ENCODE peak calls at places on chromosomes 2 and 18, in eight cellular contexts. U, M, S, K, Y, N, B and C are unnamed samples.

GRCh38 chr18:13436596-13436995 is 218.0 kb downstream of the LDLRAD4 start:
- DNase-seq in U (no peak), M (no peak), S (peak), K (no peak), Y (no peak), N (no peak), B (no peak), C (no peak)

GRCh38 chr2:178016612-178017011 is 56.0 kb downstream of the PDE11A start:
- DNase-seq in U (no peak), M (no peak), S (no peak), K (no peak), Y (no peak), N (no peak), B (no peak), C (no peak)

GRCh38 chr2:54906711-54907110 is 143.5 kb downstream of the RTN4 start:
- DNase-seq in U (no peak), M (no peak), S (no peak), K (no peak), Y (no peak), N (no peak), B (no peak), C (no peak)

GRCh38 chr2:134399096-134399495 is 145.2 kb downstream of the MGAT5 start:
- DNase-seq in U (no peak), M (no peak), S (no peak), K (no peak), Y (no peak), N (no peak), B (no peak), C (no peak)

GRCh38 chr2:5145053-5145452 is 547.1 kb upstream of the SOX11 start:
- DNase-seq in U (no peak), M (no peak), S (no peak), K (no peak), Y (no peak), N (no peak), B (no peak), C (no peak)

GRCh38 chr2:215435809-215436704 is at the start of gene FN1:
- DNase-seq in U (peak), M (peak), S (peak), K (peak), Y (peak), N (peak), B (peak), C (peak)

GRCh38 chr2:68091439-68092034 is 28.7 kb upstream of the C1D start:
- DNase-seq in U (no peak), M (no peak), S (no peak), K (no peak), Y (no peak), N (no peak), B (no peak), C (no peak)

GRCh38 chr2:210814626-210815025 is 258.2 kb downstream of the CPS1 start:
- DNase-seq in U (no peak), M (no peak), S (no peak), K (no peak), Y (no peak), N (no peak), B (no peak), C (no peak)

GRCh38 chr18:55779711-55780590 is 192.0 kb upstream of the TCF4 start:
- DNase-seq in U (peak), M (peak), S (no peak), K (peak), Y (no peak), N (no peak), B (peak), C (peak)

GRCh38 chr2:214542251-214542650 is 131.4 kb downstream of the VWC2L start:
- DNase-seq in U (no peak), M (no peak), S (no peak), K (no peak), Y (no peak), N (no peak), B (no peak), C (no peak)

GRCh38 chr2:27016801-27017325 is 15.9 kb upstream of the TMEM214 start:
- DNase-seq in U (peak), M (peak), S (peak), K (peak), Y (peak), N (no peak), B (no peak), C (peak)

GRCh38 chr2:20190862-20191713 is 33.8 kb downstream of the SDC1 start:
- DNase-seq in U (no peak), M (no peak), S (no peak), K (peak), Y (no peak), N (no peak), B (no peak), C (peak)

GRCh38 chr2:100870652-100871531 is 51.0 kb downstream of the NPAS2 start:
- DNase-seq in U (no peak), M (no peak), S (no peak), K (no peak), Y (no peak), N (no peak), B (no peak), C (peak)

GRCh38 chr2:226607379-226607778 is 192.2 kb downstream of the IRS1 start:
- DNase-seq in U (no peak), M (no peak), S (no peak), K (no peak), Y (no peak), N (no peak), B (no peak), C (no peak)

GRCh38 chr18:46915800-46916550 is 1.3 kb downstream of the PIAS2 start:
- DNase-seq in U (no peak), M (no peak), S (no peak), K (no peak), Y (no peak), N (no peak), B (no peak), C (peak)

GRCh38 chr2:108324531-108325256 is 36.0 kb downstream of the SULT1C2 start:
- DNase-seq in U (no peak), M (no peak), S (no peak), K (no peak), Y (peak), N (no peak), B (no peak), C (peak)

GRCh38 chr2:25305809-25306208 is 35.9 kb downstream of the DNMT3A start:
- DNase-seq in U (no peak), M (peak), S (no peak), K (no peak), Y (no peak), N (no peak), B (no peak), C (peak)

DNA sequence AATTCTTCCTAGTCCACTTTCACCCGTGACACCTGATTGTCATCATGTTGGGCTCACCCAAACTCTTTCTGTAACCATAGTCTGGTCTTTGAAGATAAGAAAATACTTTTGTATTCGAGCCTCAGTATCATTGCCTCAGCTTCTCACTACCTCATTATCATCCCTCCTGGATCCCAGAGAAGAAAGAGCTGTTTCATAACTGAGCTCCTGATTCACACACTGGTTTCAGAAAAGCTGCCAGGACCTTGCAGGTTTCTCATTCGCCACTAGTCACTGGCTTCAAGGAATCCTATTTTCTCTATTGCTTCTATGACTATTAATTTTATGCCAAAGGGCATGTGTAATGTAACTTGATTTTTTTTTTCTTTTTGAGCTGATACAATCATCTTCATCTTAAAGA is 2.9 kb upstream of the CRIM1 start:
- DNase-seq in U (no peak), M (no peak), S (no peak), K (no peak), Y (peak), N (no peak), B (no peak), C (peak)
- TF ChIP-seq CTCF in U (no peak), M (no peak), S (no peak), K (no peak), Y (no peak), N (no peak), B (no peak), C (peak)

DNA sequence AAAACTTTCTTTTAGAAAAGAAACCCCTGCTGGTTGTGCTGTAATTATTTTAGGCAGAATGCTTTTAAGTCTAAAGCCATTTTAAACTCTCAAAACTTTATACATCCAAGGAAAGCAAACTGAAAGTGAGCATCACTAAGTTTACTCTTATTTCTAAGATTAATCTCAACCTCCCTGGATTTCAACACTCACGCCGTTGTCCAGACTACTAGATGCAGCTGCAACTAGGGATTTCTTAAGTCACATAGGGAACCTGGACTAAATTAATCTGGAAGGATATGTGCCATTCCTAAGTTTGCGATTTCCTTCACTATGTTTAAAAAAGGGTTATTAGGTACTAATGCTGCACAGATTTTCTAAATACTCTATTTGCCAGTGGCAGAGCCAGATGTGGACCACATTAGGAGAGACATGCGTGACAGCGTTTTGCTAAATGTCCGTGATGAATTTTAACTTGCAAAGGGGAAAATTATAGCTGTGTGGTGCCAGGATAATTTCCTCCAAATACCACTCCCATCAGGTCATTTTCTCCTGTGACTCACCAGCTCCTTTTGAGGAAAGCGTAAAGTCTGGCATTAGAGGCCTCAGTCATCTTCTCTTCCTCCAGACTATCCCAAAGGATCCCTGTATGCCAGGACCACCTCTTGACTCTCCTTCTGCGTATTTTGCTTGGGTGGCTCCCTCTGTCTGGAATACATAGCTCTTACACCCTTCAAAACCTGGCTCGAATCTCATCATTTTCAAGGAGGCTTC is 143.7 kb downstream of the ATL2 start:
- DNase-seq in U (no peak), M (no peak), S (no peak), K (no peak), Y (peak), N (no peak), B (no peak), C (peak)
- TF ChIP-seq CTCF in U (no peak), M (no peak), S (no peak), K (no peak), Y (no peak), N (no peak), B (no peak), C (no peak)

DNA sequence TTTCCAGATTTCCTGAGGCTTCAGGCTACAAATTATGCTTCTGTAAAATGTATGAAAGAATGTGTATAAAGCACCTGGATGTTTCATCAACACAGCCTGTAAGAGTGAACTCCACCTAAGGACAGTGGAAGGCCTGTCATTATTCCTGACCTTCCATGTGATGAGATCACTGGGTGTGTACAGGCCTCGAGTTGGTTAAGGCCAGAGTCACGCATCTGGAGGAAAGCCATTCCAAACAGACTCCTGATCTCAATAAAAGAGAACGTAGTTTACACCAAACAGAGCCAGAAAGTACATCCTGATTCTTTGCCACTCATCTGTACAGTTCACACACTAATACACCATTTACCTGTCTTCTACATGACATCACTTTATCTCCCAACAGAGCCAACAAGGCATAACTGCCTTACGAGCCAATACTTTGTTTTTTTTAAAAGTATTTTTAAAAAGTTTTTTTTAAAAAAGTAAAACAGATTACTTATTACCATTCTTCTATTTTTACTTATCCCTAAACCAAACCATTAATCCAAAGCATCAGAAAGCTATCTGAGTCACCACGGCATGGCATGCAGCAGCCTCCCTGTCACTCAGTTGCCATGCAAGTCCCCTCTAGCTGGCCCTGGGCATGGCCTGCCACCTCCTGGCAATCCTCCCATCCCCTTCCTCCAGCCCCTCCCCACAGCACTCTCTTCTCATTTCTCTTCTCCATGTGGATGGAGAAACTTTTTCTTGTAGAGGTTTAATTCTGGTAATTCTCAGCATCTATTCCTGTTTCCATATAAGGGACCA is 78.8 kb upstream of the TFCP2L1 start:
- DNase-seq in U (no peak), M (no peak), S (no peak), K (no peak), Y (peak), N (no peak), B (no peak), C (peak)
- TF ChIP-seq CTCF in U (no peak), M (no peak), S (no peak), K (no peak), Y (no peak), N (no peak), B (no peak), C (no peak)

GRCh38 chr18:31252522-31252921 is 65.4 kb upstream of the DSG1 start:
- DNase-seq in U (no peak), M (no peak), S (no peak), K (no peak), Y (no peak), N (no peak), B (no peak), C (no peak)
- TF ChIP-seq CTCF in U (no peak), M (no peak), S (no peak), K (no peak), Y (no peak), N (no peak), B (no peak), C (no peak)

GRCh38 chr2:206250041-206250897 is 24.2 kb upstream of the ZDBF2 start:
- DNase-seq in U (no peak), M (no peak), S (no peak), K (no peak), Y (peak), N (no peak), B (no peak), C (peak)
- TF ChIP-seq CTCF in U (no peak), M (no peak), S (no peak), K (no peak), Y (peak), N (no peak), B (no peak), C (peak)

GRCh38 chr2:218445602-218446001 is 26.7 kb downstream of the VIL1 start:
- DNase-seq in U (no peak), M (no peak), S (no peak), K (no peak), Y (no peak), N (no peak), B (no peak), C (no peak)
- TF ChIP-seq CTCF in U (no peak), M (no peak), S (no peak), K (no peak), Y (no peak), N (no peak), B (no peak), C (no peak)

GRCh38 chr2:235802542-235802941 is 308.7 kb downstream of the AGAP1 start:
- DNase-seq in U (no peak), M (no peak), S (no peak), K (no peak), Y (no peak), N (no peak), B (no peak), C (no peak)

GRCh38 chr2:235807347-235807746 is 313.5 kb downstream of the AGAP1 start:
- DNase-seq in U (no peak), M (no peak), S (no peak), K (no peak), Y (no peak), N (no peak), B (no peak), C (no peak)

GRCh38 chr2:235799281-235799680 is 305.4 kb downstream of the AGAP1 start:
- DNase-seq in U (no peak), M (no peak), S (no peak), K (no peak), Y (no peak), N (no peak), B (no peak), C (no peak)

GRCh38 chr2:235804676-235805075 is 310.8 kb downstream of the AGAP1 start:
- DNase-seq in U (no peak), M (no peak), S (no peak), K (no peak), Y (no peak), N (no peak), B (no peak), C (no peak)

GRCh38 chr2:235803028-235803427 is 309.2 kb downstream of the AGAP1 start:
- DNase-seq in U (no peak), M (no peak), S (no peak), K (no peak), Y (no peak), N (no peak), B (no peak), C (peak)
- TF ChIP-seq CTCF in U (no peak), M (no peak), S (no peak), K (no peak), Y (peak), N (no peak), B (no peak), C (no peak)

DNA sequence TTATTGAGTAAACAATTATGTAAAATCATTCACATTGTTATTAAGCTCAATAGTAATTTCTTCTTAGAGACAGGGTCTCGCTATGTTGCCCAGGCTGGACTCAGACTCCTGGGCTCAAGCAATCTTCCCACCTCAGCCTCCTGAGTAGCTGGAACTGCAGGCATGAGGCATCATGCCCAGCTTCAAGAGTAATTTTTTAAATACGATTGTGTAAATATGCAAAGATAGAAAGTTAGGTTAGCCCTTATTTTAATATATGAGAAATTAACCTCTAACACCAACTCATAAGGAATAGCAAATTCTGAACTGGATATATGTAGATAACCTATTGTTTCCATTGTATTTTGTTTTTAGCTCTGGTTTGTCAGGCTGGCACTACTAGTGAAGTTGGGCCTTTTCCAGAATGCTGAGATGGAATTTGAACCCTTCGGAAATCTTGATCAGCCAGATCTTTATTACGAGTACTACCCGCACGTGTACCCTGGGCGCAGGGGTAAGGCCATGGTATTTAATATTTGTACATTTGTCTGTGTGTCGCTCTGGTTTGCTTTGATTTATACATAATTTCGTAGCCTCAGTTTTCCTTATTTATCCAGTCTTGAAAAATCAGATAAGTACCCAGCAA is 44.8 kb downstream of the TRAPPC12 start:
- DNase-seq in U (no peak), M (no peak), S (no peak), K (no peak), Y (no peak), N (no peak), B (no peak), C (no peak)
- TF ChIP-seq CTCF in U (peak), M (no peak), S (peak), K (no peak), Y (peak), N (peak), B (no peak), C (no peak)

DNA sequence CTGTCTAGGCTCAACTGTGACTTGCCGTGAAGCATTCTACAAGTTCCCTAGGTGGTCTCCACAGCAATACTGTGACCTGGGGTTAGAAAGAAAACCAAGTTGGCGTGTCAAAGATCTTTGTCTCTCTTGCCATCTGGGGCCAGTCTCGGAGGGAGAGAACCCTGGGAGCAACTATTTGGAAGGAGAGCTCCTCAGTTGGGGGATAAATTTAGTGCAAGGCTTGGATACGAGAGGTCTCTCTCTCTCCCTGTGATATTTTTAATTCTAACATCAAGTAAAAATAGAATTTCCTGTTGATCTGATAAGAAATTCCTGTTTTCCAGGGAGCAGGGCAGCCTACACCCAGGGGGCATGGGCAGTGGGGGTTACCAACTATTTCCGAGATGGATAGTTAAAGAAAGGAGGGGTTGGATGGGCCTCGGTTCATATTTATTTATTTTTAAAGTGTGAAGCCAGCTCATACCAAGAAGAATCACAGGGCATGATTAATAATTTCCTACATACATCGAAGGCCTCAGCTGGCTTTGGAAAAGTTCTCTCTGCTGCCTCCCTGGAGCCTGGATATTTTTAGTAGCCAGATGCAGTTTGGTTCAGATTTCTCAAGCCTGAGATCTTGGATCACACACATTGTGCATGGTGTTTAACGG is 62.8 kb downstream of the EHD3 start:
- DNase-seq in U (no peak), M (no peak), S (no peak), K (no peak), Y (peak), N (no peak), B (no peak), C (no peak)
- TF ChIP-seq CTCF in U (no peak), M (no peak), S (no peak), K (no peak), Y (peak), N (no peak), B (no peak), C (no peak)

GRCh38 chr2:159849160-159849813 is 51.3 kb upstream of the CD302 start:
- DNase-seq in U (no peak), M (no peak), S (no peak), K (no peak), Y (no peak), N (no peak), B (no peak), C (no peak)
- TF ChIP-seq CTCF in U (no peak), M (no peak), S (no peak), K (no peak), Y (no peak), N (no peak), B (no peak), C (no peak)